ENCODE peak calls at places on chromosomes 16 and 17, in five cellular contexts. U, B, W, F and G are unnamed samples. For H3K4me1, the result is how much of the 10 kb centered on the place peaks cover.

GRCh38 chr17:27747462-27748359 is 52.6 kb downstream of the NOS2 start:
- DNase-seq in F (no peak), W (no peak), U (no peak), B (no peak), G (no peak)

GRCh38 chr17:76076765-76077581 is 2.0 kb upstream of the ZACN start:
- DNase-seq in U (no peak), B (no peak), W (no peak), F (no peak), G (peak)

GRCh38 chr17:57463103-57463885 is 207.0 kb downstream of the MSI2 start:
- DNase-seq in W (peak), U (peak), B (no peak), F (no peak), G (no peak)

GRCh38 chr16:84785843-84786538 is 33.8 kb upstream of the CRISPLD2 start:
- DNase-seq in W (no peak), F (no peak), B (no peak), U (peak), G (no peak)

GRCh38 chr17:72125742-72126141 is 4.9 kb downstream of the SOX9 start:
- DNase-seq in W (peak), F (no peak), B (no peak), U (peak), G (no peak)

GRCh38 chr17:50593321-50593720 is 32.8 kb downstream of the CACNA1G start:
- DNase-seq in B (no peak), W (no peak), U (no peak), F (no peak), G (no peak)

GRCh38 chr16:67884-68789 is 4.3 kb downstream of the RHBDF1 start:
- DNase-seq in U (no peak), W (no peak), F (no peak), B (no peak), G (no peak)

GRCh38 chr17:65537343-65537844 is 24.1 kb downstream of the AXIN2 start:
- DNase-seq in F (no peak), U (no peak), B (no peak), W (no peak), G (no peak)

GRCh38 chr16:1533443-1533951 is at the start of gene TMEM204:
- DNase-seq in W (no peak), F (no peak), B (no peak), U (peak), G (peak)

GRCh38 chr17:19508327-19508867 is 25.3 kb upstream of the SLC47A1 start:
- DNase-seq in B (no peak), U (no peak), W (no peak), F (no peak), G (peak)

GRCh38 chr16:54577566-54578180 is 291.1 kb upstream of the IRX3 start:
- DNase-seq in U (no peak), F (no peak), B (no peak), W (no peak), G (no peak)

GRCh38 chr17:35132816-35133550 is 9.1 kb downstream of the NLE1 start:
- DNase-seq in U (no peak), F (no peak), B (no peak), W (no peak), G (no peak)

GRCh38 chr17:79019631-79020584 is 4.1 kb upstream of the C1QTNF1 start:
- DNase-seq in U (peak), F (peak), B (peak), W (peak), G (peak)

GRCh38 chr17:1275962-1276736 is 3.3 kb upstream of the TRARG1 start:
- DNase-seq in U (no peak), W (peak), B (no peak), F (peak), G (peak)

GRCh38 chr17:41065829-41066624 is at the start of gene KRTAP2-4:
- DNase-seq in U (peak), W (peak), B (no peak), F (no peak), G (no peak)

GRCh38 chr17:41064301-41064700 is 1.4 kb downstream of the KRTAP2-4 start:
- DNase-seq in B (no peak), W (no peak), F (no peak), U (no peak), G (no peak)

GRCh38 chr17:41063449-41063848 is 2.2 kb downstream of the KRTAP2-4 start:
- DNase-seq in U (no peak), F (no peak), W (peak), B (no peak), G (no peak)

GRCh38 chr17:41069031-41069430 is 3.4 kb upstream of the KRTAP2-4 start:
- DNase-seq in W (no peak), U (no peak), B (no peak), F (no peak), G (no peak)

GRCh38 chr17:41067281-41067680 is 1.6 kb upstream of the KRTAP2-4 start:
- DNase-seq in F (no peak), U (no peak), W (no peak), B (no peak), G (no peak)
- H3K4me1 ChIP-seq in F (under half), U (under half), W (under half), B (under half), G (under half)

GRCh38 chr17:52147872-52148271 is 10.6 kb downstream of the CA10 start:
- DNase-seq in B (no peak), U (peak), W (peak), F (peak), G (no peak)
- H3K4me1 ChIP-seq in B (under half), U (under half), W (under half), F (under half), G (under half)

DNA sequence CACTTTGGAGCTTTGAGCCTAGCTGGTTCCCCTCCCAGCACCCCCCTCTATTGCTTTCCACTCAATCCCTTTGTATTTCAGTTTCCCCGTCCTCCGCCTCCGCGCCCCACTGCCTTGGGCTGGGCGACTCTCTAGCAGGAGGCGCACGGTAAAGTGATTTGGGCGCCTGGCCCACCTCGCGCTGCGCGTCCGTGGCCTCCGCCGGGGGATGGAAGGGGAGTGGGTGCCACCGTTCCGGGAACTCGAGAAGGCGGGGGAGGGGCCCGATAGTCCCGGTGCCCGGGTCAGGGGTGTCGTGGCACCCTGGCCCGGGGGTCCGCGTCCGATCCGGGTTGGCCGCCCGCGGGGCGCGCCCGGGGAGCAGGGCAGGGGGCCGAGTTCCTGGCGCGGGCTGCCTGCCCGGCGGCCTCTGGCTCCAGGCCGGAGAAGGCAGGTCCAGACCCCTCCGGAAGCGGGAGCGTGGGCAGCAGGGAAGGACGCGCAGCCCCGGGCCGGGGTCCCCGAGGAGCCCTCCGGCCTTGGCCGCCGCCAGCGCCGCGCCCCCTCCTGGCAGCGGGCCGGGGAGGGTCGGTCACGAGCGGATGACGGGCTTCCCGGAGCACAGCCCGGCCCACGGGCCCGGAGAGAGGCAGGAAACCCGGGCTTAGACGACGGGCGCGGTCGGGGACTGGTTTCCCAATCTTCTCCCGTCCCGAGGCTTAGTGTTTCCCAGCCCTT is 15.8 kb downstream of the MEOX1 start:
- DNase-seq in F (no peak), U (peak), W (peak), B (peak), G (no peak)
- H3K4me1 ChIP-seq in F (under half), U (under half), W (under half), B (under half), G (under half)

GRCh38 chr17:21078056-21078825 is 35.4 kb upstream of the USP22 start:
- DNase-seq in B (no peak), F (no peak), W (no peak), U (no peak), G (no peak)

GRCh38 chr17:21076242-21076641 is 33.4 kb upstream of the USP22 start:
- DNase-seq in F (no peak), B (no peak), U (no peak), W (no peak), G (no peak)

GRCh38 chr17:21081967-21082366 is 39.2 kb upstream of the USP22 start:
- DNase-seq in W (peak), B (no peak), U (no peak), F (no peak), G (no peak)

GRCh38 chr17:21077286-21077685 is 34.5 kb upstream of the USP22 start:
- DNase-seq in F (no peak), B (no peak), W (no peak), U (no peak), G (no peak)

DNA sequence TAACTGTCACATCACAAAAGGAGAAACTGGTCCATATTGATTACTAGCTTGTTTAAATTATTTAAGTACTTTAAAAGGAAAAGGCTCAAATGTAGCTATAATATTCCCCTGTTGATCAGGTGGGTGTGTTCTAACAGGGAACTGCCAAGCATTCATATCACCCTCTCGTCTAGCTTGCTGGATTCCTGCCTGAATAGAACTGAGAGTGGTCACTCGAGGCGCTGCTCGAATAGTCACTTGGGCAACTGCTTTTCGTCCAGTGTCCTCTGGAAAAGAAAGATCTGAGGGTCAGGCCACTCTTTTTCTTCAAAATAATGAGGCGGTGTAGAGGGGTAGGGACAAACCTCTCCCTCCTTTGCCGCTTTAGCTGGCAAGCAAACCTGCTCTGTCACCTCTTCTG is 36.4 kb upstream of the USP22 start:
- DNase-seq in W (no peak), U (no peak), B (no peak), F (no peak), G (no peak)
- H3K4me1 ChIP-seq in W (under half), U (under half), B (under half), F (under half), G (under half)

GRCh38 chr17:39276113-39276512 is 50.4 kb upstream of the STAC2 start:
- DNase-seq in W (no peak), F (no peak), B (no peak), U (no peak), G (no peak)

GRCh38 chr17:39283896-39284295 is 58.2 kb upstream of the STAC2 start:
- DNase-seq in B (no peak), F (no peak), U (no peak), W (no peak), G (no peak)

GRCh38 chr17:39277110-39277509 is 51.4 kb upstream of the STAC2 start:
- DNase-seq in B (no peak), U (no peak), W (no peak), F (no peak), G (no peak)

GRCh38 chr17:39283098-39283497 is 57.4 kb upstream of the STAC2 start:
- DNase-seq in B (no peak), F (no peak), U (no peak), W (no peak), G (no peak)

DNA sequence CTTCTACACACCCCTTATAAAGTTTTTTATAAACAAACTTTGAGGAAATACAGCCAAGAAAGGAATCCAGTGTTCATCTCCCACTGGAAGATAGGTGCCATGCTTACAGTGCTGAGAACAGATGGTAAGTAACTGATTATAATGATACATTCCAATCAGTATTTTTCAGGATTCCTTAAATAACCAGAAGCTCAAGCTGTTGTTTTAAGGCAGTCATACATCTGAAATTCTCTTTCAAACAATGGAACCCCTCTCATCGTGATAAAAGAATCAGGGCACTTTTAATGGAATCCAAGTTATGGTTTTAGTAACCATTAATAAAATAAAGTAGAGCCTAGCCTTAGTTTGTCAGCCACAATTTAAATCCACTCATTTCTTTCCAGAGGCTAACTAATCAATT is 56.1 kb upstream of the STAC2 start:
- DNase-seq in F (no peak), U (peak), B (no peak), W (no peak), G (no peak)
- H3K4me1 ChIP-seq in F (under half), U (under half), B (under half), W (under half), G (under half)

GRCh38 chr16:14608111-14608566 is 21.9 kb downstream of the PARN start:
- DNase-seq in W (no peak), U (no peak), B (no peak), F (peak), G (no peak)

GRCh38 chr16:14606102-14606501 is 24.0 kb downstream of the PARN start:
- DNase-seq in U (no peak), W (no peak), B (no peak), F (no peak), G (no peak)

GRCh38 chr16:14611660-14612059 is 18.4 kb downstream of the PARN start:
- DNase-seq in F (no peak), U (no peak), W (no peak), B (no peak), G (no peak)

GRCh38 chr16:14609716-14610115 is 20.3 kb downstream of the PARN start:
- DNase-seq in U (no peak), F (no peak), B (no peak), W (no peak), G (no peak)

GRCh38 chr16:14608604-14609003 is 21.5 kb downstream of the PARN start:
- DNase-seq in U (no peak), F (peak), W (no peak), B (no peak), G (no peak)
- H3K4me1 ChIP-seq in U (under half), F (under half), W (under half), B (under half), G (under half)

GRCh38 chr16:78206623-78207223 is 107.3 kb downstream of the WWOX start:
- DNase-seq in F (no peak), W (no peak), U (no peak), B (no peak), G (no peak)
- H3K4me1 ChIP-seq in F (under half), W (under half), U (under half), B (under half), G (under half)

GRCh38 chr17:69607162-69607834 is 192.8 kb downstream of the MAP2K6 start:
- DNase-seq in U (peak), B (no peak), W (peak), F (peak), G (no peak)
- H3K4me1 ChIP-seq in U (under half), B (under half), W (under half), F (under half), G (under half)